ENCODE peak calls at places on chromosomes 12 and 14, in eight cellular contexts. Y is heart left ventricle, S is fibroblast of lung, J is testis, A is pancreas, Q is GM23248, W is MM.1S, O is ascending aorta. C is an unnamed sample.
A peak's percentile ranks its signal among the peaks of the same experiment; 100 is the strongest.

GRCh38 chr14:99806841-99807240 is 13.6 kb downstream of the EML1 start:
- DNase-seq in W (no peak), J (no peak), S (no peak), Y (no peak), O (no peak), Q (no peak), A (no peak), C (no peak)

GRCh38 chr12:52782502-52782901 is 5.4 kb upstream of the KRT76 start:
- DNase-seq in O (no peak), J (no peak), S (no peak), Y (no peak), A (no peak), Q (no peak), W (no peak), C (no peak)

GRCh38 chr14:86462193-86462592 is 932.2 kb downstream of the FLRT2 start:
- DNase-seq in A (no peak), W (peak; percentile 23), O (no peak), Q (peak; percentile 6), Y (no peak), S (peak; percentile 3), J (peak; percentile 19), C (peak; percentile 63)

GRCh38 chr12:120010661-120011230 is 21.7 kb downstream of the BICDL1 start:
- DNase-seq in Y (no peak), A (no peak), O (no peak), Q (no peak), S (no peak), J (no peak), W (no peak), C (no peak)

GRCh38 chr14:100449225-100449987 is 126.3 kb downstream of the SLC25A47 start:
- DNase-seq in A (peak; percentile 63), Q (no peak), Y (no peak), S (no peak), J (peak; percentile 11), W (no peak), O (no peak), C (peak; percentile 45)

GRCh38 chr12:26803552-26803951 is 29.4 kb downstream of the ITPR2 start:
- DNase-seq in S (peak; percentile 83), Q (peak; percentile 67), W (no peak), O (no peak), A (no peak), Y (no peak), J (no peak), C (no peak)

GRCh38 chr12:9404031-9404430 is 195.8 kb upstream of the PZP start:
- DNase-seq in W (no peak), Y (no peak), Q (no peak), A (no peak), O (no peak), J (no peak), S (no peak), C (peak; percentile 48)

GRCh38 chr12:64560395-64561301 is 49.6 kb upstream of the RASSF3 start:
- DNase-seq in J (no peak), Q (peak; percentile 94), Y (no peak), W (no peak), A (no peak), S (peak; percentile 96), O (no peak), C (peak; percentile 62)

GRCh38 chr14:80419769-80420168 is 208.5 kb upstream of the DIO2 start:
- DNase-seq in Q (no peak), O (no peak), A (no peak), W (no peak), J (peak; percentile 23), S (peak; percentile 6), Y (no peak), C (no peak)

GRCh38 chr12:119980247-119980646 is 8.8 kb upstream of the BICDL1 start:
- DNase-seq in O (no peak), Y (no peak), A (no peak), Q (no peak), J (no peak), W (no peak), S (no peak), C (no peak)

GRCh38 chr12:25958254-25959068 is at the start of gene RASSF8:
- DNase-seq in W (peak; percentile 71), J (peak; percentile 66), O (peak; percentile 81), Q (peak; percentile 93), S (peak; percentile 70), Y (peak; percentile 84), A (peak; percentile 86), C (peak; percentile 92)

GRCh38 chr12:114729731-114730130 is 45.8 kb upstream of the TBX3 start:
- DNase-seq in A (no peak), O (no peak), Y (no peak), S (peak; percentile 74), Q (peak; percentile 83), W (no peak), J (no peak), C (no peak)

GRCh38 chr14:32567543-32568384 is 238.7 kb downstream of the AKAP6 start:
- DNase-seq in A (no peak), Q (peak; percentile 47), W (no peak), Y (no peak), S (peak; percentile 76), J (no peak), O (no peak), C (no peak)

GRCh38 chr12:96044017-96044985 is 8.9 kb upstream of the LTA4H start:
- DNase-seq in O (no peak), Y (no peak), Q (peak; percentile 69), S (peak; percentile 69), A (no peak), W (no peak), J (no peak), C (no peak)

GRCh38 chr14:105927661-105928060 is 401.3 kb downstream of the TMEM121 start:
- DNase-seq in J (no peak), A (no peak), Q (no peak), W (no peak), O (peak; percentile 43), Y (no peak), S (no peak), C (no peak)

GRCh38 chr14:23547924-23548323 is 3.6 kb downstream of the ZFHX2 start:
- DNase-seq in Q (no peak), S (no peak), J (no peak), A (no peak), Y (no peak), W (no peak), O (no peak), C (no peak)
- H3K27ac ChIP-seq in Q (peak overlapping the region; percentile 46), S (no peak overlapping the region), J (no peak overlapping the region), A (no peak overlapping the region), Y (no peak overlapping the region), W (no peak overlapping the region), O (no peak overlapping the region), C (peak overlapping the region; percentile 61)

GRCh38 chr12:14955876-14956811 is 5.3 kb downstream of the ARHGDIB start:
- DNase-seq in W (peak; percentile 55), J (no peak), A (no peak), O (no peak), Q (no peak), S (no peak), Y (no peak), C (no peak)
- H3K27ac ChIP-seq in W (peak overlapping the region; percentile 90), J (no peak overlapping the region), A (no peak overlapping the region), O (peak overlapping the region; percentile 29), Q (no peak overlapping the region), S (no peak overlapping the region), Y (peak overlapping the region; percentile 3), C (no peak overlapping the region)

DNA sequence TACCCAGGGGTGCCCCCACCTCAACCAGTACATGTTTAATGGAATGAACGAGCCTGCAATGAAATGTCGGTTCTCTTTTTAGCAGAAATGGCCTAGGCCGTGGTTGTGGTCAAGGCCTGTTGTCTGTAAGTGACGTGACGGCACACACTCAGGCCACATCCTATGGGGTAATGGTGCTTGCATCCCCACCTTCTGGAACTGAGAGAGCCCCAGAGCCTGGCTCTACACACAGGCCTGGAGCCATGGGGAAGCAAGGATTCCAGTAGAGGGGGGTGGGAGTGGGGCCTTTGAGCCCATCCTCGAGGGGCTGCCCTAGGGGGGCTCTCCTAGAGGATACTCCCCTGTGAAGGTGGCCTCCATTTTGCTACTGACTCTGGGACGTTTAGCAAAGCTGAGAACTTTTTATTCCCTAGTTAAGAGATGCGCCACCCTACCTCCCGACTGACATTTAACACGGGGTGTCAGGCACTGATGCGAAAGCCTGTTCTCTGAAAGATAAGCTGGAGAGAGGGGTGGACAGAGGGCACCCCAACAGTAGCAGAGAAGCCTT is 6.6 kb downstream of the RIN3 start:
- DNase-seq in Y (no peak), A (no peak), O (no peak), S (no peak), Q (no peak), J (no peak), W (no peak), C (no peak)
- H3K27ac ChIP-seq in Y (no peak overlapping the region), A (no peak overlapping the region), O (no peak overlapping the region), S (no peak overlapping the region), Q (no peak overlapping the region), J (peak overlapping the region; percentile 74), W (no peak overlapping the region), C (no peak overlapping the region)

DNA sequence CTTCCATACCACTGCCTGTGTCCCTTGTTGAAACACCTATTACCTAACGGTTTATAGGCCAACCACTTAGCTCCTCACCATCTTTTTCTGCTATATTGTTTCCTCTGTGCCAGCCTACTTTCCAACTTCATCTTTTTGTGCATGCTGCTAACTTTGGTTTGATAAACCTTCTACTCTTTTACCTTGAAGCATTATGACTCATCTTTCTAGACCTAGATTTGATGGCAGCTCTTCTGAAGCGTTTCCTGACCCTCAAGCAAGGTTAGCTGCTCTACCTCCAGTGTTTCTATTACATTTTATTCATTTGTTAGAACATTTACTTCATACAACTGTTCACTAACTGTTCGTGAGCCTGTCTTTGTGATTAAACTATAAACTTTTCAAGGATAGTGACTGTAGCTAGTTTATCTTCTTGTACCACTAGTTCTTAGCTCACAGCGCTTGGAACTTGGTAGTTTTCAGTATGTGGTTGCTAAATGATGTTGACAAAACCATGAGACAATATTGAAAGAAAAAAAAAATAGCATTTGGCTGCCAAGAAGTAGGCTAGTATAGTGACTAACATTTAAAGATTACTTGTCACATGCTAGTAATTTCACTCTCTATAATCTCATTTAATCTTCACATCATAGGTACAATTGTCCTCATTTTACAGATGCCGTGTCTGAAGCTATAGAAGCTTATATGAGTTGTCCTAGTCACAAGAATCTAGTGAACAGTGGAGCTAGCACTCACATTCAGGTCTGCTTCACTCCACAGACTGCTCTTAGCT is 79.5 kb downstream of the APAF1 start:
- DNase-seq in Y (no peak), Q (peak; percentile 23), A (no peak), S (peak; percentile 27), W (no peak), O (no peak), J (no peak), C (no peak)
- H3K27ac ChIP-seq in Y (no peak overlapping the region), Q (peak overlapping the region; percentile 30), A (no peak overlapping the region), S (no peak overlapping the region), W (no peak overlapping the region), O (no peak overlapping the region), J (no peak overlapping the region), C (no peak overlapping the region)

DNA sequence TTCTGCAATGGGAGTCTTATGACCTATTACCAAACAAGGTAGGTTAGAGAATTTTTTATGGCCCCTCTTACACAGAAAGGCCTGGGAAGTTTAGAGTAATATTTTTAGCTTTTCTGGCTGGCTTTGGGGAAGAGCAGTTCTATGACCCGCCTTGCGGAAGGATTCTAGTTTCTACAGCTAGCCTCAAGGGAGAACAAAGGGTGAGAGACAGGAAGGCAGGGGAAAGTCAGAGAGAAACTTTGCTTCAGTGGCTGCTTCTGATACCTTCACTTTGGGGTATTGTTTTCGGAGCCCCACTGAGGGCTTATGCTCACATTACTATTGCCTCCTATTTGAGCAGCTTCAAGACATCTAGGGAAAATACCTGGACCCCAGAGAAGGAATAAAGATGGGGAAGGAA is 80.7 kb upstream of the NUDT4 start:
- DNase-seq in W (no peak), J (no peak), Y (no peak), S (no peak), O (no peak), A (no peak), Q (no peak), C (peak; percentile 66)
- H3K27ac ChIP-seq in W (no peak overlapping the region), J (no peak overlapping the region), Y (peak overlapping the region; percentile 82), S (no peak overlapping the region), O (no peak overlapping the region), A (no peak overlapping the region), Q (no peak overlapping the region), C (no peak overlapping the region)